ENCODE peak calls at places on chromosomes 7 and 10, in four cellular contexts. B is upper lobe of left lung, O is tibial nerve, K is lung. S is an unnamed sample. For H3K27me3, the result is how much of the 10 kb centered on the place peaks cover.

GRCh38 chr10:2137549-2138174 is 400.3 kb upstream of the ADARB2 start:
- DNase-seq in K (no peak), O (no peak), B (peak), S (no peak)

GRCh38 chr7:23494009-23494408 is 23.7 kb upstream of the IGF2BP3 start:
- DNase-seq in O (no peak), K (no peak), B (no peak), S (no peak)

GRCh38 chr10:69375307-69376151 is 41.2 kb downstream of the TACR2 start:
- DNase-seq in K (no peak), O (no peak), B (no peak), S (no peak)

GRCh38 chr7:111605246-111605645 is 43.0 kb upstream of the IMMP2L start:
- DNase-seq in B (no peak), O (no peak), K (no peak), S (no peak)

GRCh38 chr7:54878339-54878738 is 119.3 kb upstream of the SEC61G start:
- DNase-seq in K (no peak), O (no peak), B (no peak), S (no peak)

GRCh38 chr10:104254493-104255243 is at the start of gene GSTO1:
- DNase-seq in O (peak), K (peak), B (peak), S (peak)

GRCh38 chr7:77800158-77800557 is 1.6 kb downstream of the PHTF2 start:
- DNase-seq in K (no peak), B (no peak), O (no peak), S (no peak)

GRCh38 chr10:103668351-103669242 is 175.1 kb downstream of the NEURL1 start:
- DNase-seq in K (peak), B (peak), O (peak), S (no peak)

GRCh38 chr7:1103789-1104513 is 16.0 kb downstream of the GPER1 start:
- DNase-seq in K (no peak), O (no peak), B (no peak), S (no peak)

GRCh38 chr10:35585903-35586535 is 19.1 kb upstream of the GJD4 start:
- DNase-seq in K (no peak), O (no peak), B (no peak), S (no peak)

GRCh38 chr7:81662531-81662930 is 107.3 kb downstream of the HGF start:
- DNase-seq in K (no peak), O (no peak), B (no peak), S (no peak)

DNA sequence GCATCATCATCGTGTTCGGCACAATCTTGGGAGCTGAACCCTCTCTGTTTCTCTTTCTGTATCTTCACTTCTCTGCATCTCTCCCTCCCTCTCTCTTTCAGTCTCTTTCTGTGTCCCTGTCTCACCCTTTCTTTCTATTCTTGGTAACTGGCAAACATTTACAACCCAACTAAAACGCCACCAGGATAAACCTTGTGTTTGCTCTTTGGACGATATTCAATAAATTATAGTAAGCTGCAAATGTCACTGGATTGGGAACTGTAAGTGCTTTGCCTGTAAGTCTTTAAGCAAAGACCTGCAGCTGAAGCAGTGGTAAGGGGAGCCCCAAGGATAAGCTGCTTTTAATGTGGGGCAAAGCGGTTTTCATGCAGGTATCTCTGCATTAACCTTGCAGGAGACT is 558.0 kb upstream of the MKI67 start:
- DNase-seq in O (no peak), K (no peak), B (no peak), S (no peak)
- H3K27me3 ChIP-seq in O (under half), K (under half), B (under half), S (under half)

GRCh38 chr10:33376476-33376875 is 42.0 kb upstream of the NRP1 start:
- DNase-seq in O (no peak), B (no peak), K (no peak), S (no peak)
- H3K27ac ChIP-seq in O (no peak), B (no peak), K (no peak), S (no peak)

DNA sequence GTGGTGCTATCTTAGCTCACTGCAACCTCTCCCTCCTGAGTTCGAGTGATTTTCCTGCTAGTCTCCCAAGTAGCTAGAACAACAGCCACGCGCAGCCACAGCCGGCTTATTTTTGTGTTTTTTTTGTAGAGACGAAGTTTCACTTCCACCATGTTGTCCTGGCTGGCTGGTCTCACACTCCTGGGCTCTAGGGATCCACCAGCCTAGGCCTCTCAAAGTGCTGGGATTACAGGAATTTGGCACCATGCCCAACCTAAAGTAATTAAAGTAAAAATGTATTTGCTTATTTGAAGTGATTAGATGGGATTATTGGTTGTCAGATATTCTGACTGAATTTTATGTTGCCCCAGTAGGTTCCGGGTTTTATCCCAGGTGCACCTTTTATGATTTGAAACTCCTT is 22.7 kb downstream of the LUC7L2 start:
- DNase-seq in O (no peak), K (no peak), B (no peak), S (no peak)
- TF ChIP-seq CTCF in O (no peak), K (no peak), B (no peak), S (no peak)

GRCh38 chr7:129773328-129773731 is 161.8 kb downstream of the NRF1 start:
- DNase-seq in B (no peak), O (no peak), K (no peak), S (no peak)
- H3K27me3 ChIP-seq in B (under half), O (under half), K (under half), S (under half)

DNA sequence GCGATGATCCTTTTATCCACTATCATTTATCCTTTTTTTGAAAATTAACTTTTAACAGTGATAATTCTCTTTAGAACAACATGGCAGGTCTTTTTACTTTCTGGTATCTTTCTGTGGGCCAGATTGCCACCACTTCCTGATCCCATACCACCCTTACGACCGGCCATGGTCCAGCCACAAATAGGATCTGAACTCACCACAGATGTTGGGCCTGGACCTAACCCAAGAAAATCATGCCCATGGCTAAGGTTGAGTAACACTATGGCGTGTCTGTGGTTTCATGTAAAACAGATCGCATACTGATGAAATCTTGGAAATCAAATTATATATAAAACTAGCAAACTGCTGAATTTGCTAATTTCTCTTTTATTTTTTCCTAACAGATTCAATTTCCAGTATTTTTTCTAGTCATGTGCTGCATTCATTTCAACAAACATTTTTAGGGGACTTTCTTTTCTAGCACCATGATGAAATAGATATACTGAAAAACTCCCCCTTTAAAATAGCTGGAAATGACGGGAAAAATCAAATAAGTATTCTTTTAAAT is 77.2 kb downstream of the CH25H start:
- DNase-seq in O (peak), K (peak), B (no peak), S (no peak)
- H3K27ac ChIP-seq in O (no peak), K (no peak), B (no peak), S (no peak)

DNA sequence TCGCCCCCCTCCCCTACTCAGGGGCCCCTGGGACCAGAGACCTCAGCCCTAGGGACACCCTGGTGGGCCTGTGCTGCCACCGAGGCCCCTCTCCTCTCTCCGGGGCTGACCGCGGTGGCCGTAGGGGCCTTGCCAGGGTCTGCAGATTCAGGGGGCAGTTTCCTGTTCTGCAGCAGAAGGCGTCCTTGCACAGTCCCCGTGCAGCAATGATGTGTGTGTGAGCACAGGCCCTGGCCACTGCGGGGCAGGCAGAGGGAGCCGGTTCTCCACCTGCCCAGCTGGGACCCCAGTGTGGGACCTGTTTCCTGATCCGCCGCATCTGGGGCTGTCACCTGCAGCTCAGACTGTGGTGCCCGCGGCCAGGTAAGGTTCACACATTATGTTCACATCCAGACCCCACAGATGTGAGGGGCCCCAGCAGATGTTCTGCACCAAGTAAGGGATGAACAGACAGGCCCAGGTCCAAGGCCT is 60.7 kb upstream of the DNAJB6 start:
- DNase-seq in B (no peak), O (no peak), K (no peak), S (no peak)
- TF ChIP-seq CTCF in B (no peak), O (no peak), K (no peak), S (no peak)

DNA sequence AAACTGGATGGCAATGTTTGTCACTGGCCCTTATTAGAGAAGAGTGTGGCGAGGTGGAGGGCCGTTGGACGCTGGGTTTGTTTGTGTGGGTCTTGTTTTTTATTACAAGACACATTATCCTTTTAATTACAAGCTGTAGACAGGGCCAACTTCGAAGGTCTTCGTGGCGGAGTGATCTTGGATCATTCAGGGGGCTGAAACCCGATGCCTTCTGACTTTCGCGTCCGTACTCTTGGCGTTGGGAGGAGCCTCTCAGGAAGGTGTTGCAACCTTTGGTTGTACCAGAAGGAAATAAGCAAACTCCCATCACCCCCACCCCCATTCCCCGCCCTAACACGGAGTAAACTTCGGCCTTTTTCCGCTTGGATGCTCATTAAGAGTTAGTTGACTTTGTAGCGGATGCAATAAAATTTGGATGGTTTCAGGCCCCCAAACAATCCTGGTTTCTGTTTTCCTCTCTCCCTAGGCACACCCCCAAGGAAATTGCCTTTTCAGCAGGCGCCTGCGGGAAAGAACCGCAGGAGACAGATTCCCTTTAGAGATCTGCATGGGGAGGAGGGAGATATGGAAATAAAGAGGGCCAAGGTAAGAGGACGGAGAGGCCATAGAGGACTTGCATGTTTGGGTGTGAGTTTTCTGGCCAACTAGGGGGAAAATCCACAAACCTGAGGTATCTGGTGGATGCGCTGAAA is 294.5 kb upstream of the NFE2L3 start:
- DNase-seq in K (no peak), B (no peak), O (no peak), S (no peak)
- H3K27me3 ChIP-seq in K (under half), B (half or more), O (under half), S (half or more)

GRCh38 chr7:158816271-158816670 is 13.0 kb downstream of the ESYT2 start:
- DNase-seq in B (no peak), O (no peak), K (no peak), S (no peak)
- H3K27ac ChIP-seq in B (peak), O (peak), K (peak), S (peak)

GRCh38 chr7:18590259-18590658 is 94.7 kb downstream of the HDAC9 start:
- DNase-seq in B (no peak), K (no peak), O (no peak), S (no peak)

GRCh38 chr7:18593602-18594279 is 98.2 kb downstream of the HDAC9 start:
- DNase-seq in O (no peak), K (no peak), B (no peak), S (no peak)

GRCh38 chr7:18590744-18591340 is 95.3 kb downstream of the HDAC9 start:
- DNase-seq in K (no peak), B (no peak), O (no peak), S (no peak)
- TF ChIP-seq CTCF in K (peak), B (peak), O (peak), S (no peak)

DNA sequence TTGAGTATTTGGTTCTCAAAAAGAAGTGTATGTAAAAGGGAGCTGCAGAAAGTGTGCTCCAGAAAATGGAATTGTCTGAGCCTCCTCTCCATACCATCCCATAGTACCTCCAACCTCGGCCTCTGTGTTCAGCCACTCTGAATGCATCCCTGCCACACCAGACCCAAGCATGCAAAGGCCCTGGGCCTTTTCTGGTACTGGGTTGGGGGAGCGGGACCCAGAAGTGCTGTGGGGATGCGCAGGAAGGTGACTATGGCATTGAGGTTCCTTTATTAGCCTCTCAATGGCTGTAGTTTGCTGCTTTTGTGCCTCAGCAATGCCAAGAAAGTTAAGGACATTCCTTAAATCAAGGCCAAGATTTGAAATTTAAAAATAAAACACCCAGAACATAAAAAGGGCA is 2.1 kb upstream of the KCNMA1 start:
- DNase-seq in B (no peak), K (no peak), O (no peak), S (no peak)
- H3K27me3 ChIP-seq in B (under half), K (under half), O (under half), S (half or more)